ENCODE peak calls at places on chromosomes 2 and 18, in eight cellular contexts. K is astrocyte of the spinal cord; O is effector CD4-positive, alpha-beta T cell; V is NCI-H1092; L is GM12865; Q is iPS-NIHi11; U is epithelial cell of esophagus; W is GM13977. Z is an unnamed sample.

GRCh38 chr2:32812316-32812715 is 134.4 kb upstream of the LTBP1 start:
- DNase-seq in U (peak; percentile 52), L (no peak), Q (no peak), W (no peak), O (no peak), K (no peak), V (no peak), Z (no peak)

GRCh38 chr2:60416221-60417008 is 137.0 kb downstream of the BCL11A start:
- DNase-seq in V (no peak), O (no peak), U (peak; percentile 61), L (no peak), K (no peak), Q (no peak), W (no peak), Z (no peak)

GRCh38 chr2:1659951-1660565 is 84.3 kb downstream of the PXDN start:
- DNase-seq in O (no peak), Q (no peak), W (no peak), L (no peak), V (no peak), U (no peak), K (no peak), Z (no peak)

GRCh38 chr2:152395132-152396024 is 60.4 kb downstream of the FMNL2 start:
- DNase-seq in V (no peak), U (peak; percentile 55), K (peak; percentile 67), W (no peak), O (no peak), L (no peak), Q (no peak), Z (no peak)

GRCh38 chr2:18611184-18611583 is 21.8 kb upstream of the NT5C1B start:
- DNase-seq in V (no peak), W (no peak), K (peak; percentile 56), U (no peak), Q (no peak), L (no peak), O (no peak), Z (no peak)

GRCh38 chr2:65666156-65666725 is 233.8 kb upstream of the SPRED2 start:
- DNase-seq in V (no peak), W (peak; percentile 76), U (peak; percentile 62), K (peak; percentile 70), L (peak; percentile 89), Q (no peak), O (no peak), Z (peak; percentile 32)

GRCh38 chr2:135037831-135038230 is 9.4 kb downstream of the MAP3K19 start:
- DNase-seq in O (no peak), Q (no peak), V (no peak), U (no peak), K (no peak), L (no peak), W (no peak), Z (no peak)

GRCh38 chr2:24919977-24920812 is at the start of gene ADCY3:
- DNase-seq in L (peak; percentile 84), W (peak; percentile 90), O (peak; percentile 36), K (no peak), Q (peak; percentile 86), U (peak; percentile 42), V (no peak), Z (peak; percentile 91)

GRCh38 chr2:134669731-134670669 is 48.8 kb downstream of the TMEM163 start:
- DNase-seq in O (peak; percentile 62), V (no peak), Q (no peak), U (no peak), K (no peak), L (no peak), W (no peak), Z (no peak)

GRCh38 chr2:196284901-196285589 is 113.7 kb upstream of the STK17B start:
- DNase-seq in V (no peak), U (no peak), O (no peak), K (peak; percentile 26), Q (no peak), L (no peak), W (no peak), Z (no peak)

GRCh38 chr18:74644713-74645112 is 47.0 kb downstream of the ZNF407 start:
- DNase-seq in L (no peak), W (no peak), K (no peak), U (no peak), V (no peak), Q (no peak), O (no peak), Z (no peak)

GRCh38 chr2:173401716-173402326 is 47.1 kb downstream of the CDCA7 start:
- DNase-seq in O (no peak), L (no peak), V (no peak), K (peak; percentile 7), U (peak; percentile 38), Q (no peak), W (no peak), Z (no peak)